ENCODE peak calls at places on chromosomes 12 and 14, in five cellular contexts. One of them, this sample, is unnamed.

GRCh38 chr12:46147144-46147543 is 121.7 kb downstream of the SLC38A1 start:
- DNase-seq in testis: no peak
- DNase-seq in left ventricle myocardium inferior: no peak
- DNase-seq in right atrium auricular region: no peak
- DNase-seq in BE2C: no peak
- DNase-seq in this sample: no peak

GRCh38 chr12:123712780-123713319 is 697 bp downstream of the ATP6V0A2 start:
- DNase-seq in testis: no peak
- DNase-seq in left ventricle myocardium inferior: no peak
- DNase-seq in right atrium auricular region: no peak
- DNase-seq in BE2C: no peak
- DNase-seq in this sample: no peak

GRCh38 chr12:53051058-53051880 is 1.4 kb downstream of the TNS2 start:
- DNase-seq in testis: peak
- DNase-seq in left ventricle myocardium inferior: peak
- DNase-seq in right atrium auricular region: peak
- DNase-seq in BE2C: no peak
- DNase-seq in this sample: no peak

GRCh38 chr12:67068773-67069450 is 200.2 kb upstream of the CAND1 start:
- DNase-seq in testis: peak
- DNase-seq in left ventricle myocardium inferior: no peak
- DNase-seq in right atrium auricular region: no peak
- DNase-seq in BE2C: peak
- DNase-seq in this sample: no peak

GRCh38 chr12:82109243-82109642 is 248.9 kb downstream of the CCDC59 start:
- DNase-seq in testis: no peak
- DNase-seq in left ventricle myocardium inferior: no peak
- DNase-seq in right atrium auricular region: no peak
- DNase-seq in BE2C: no peak
- DNase-seq in this sample: no peak

GRCh38 chr14:77123381-77124344 is 17.9 kb downstream of the ZDHHC22 start:
- DNase-seq in testis: peak
- DNase-seq in left ventricle myocardium inferior: peak
- DNase-seq in right atrium auricular region: no peak
- DNase-seq in BE2C: no peak
- DNase-seq in this sample: no peak

GRCh38 chr14:103594265-103594664 is 31.5 kb downstream of the COA8 start:
- DNase-seq in testis: peak
- DNase-seq in left ventricle myocardium inferior: peak
- DNase-seq in right atrium auricular region: no peak
- DNase-seq in BE2C: peak
- DNase-seq in this sample: no peak

GRCh38 chr12:4290011-4290790 is 16.6 kb downstream of the CCND2 start:
- DNase-seq in testis: no peak
- DNase-seq in left ventricle myocardium inferior: no peak
- DNase-seq in right atrium auricular region: no peak
- DNase-seq in BE2C: no peak
- DNase-seq in this sample: no peak

GRCh38 chr12:89504560-89505346 is 19.8 kb downstream of the GALNT4 start:
- DNase-seq in testis: no peak
- DNase-seq in left ventricle myocardium inferior: no peak
- DNase-seq in right atrium auricular region: no peak
- DNase-seq in BE2C: no peak
- DNase-seq in this sample: no peak

GRCh38 chr14:100028990-100029677 is 36.1 kb upstream of the EVL start:
- DNase-seq in testis: no peak
- DNase-seq in left ventricle myocardium inferior: no peak
- DNase-seq in right atrium auricular region: no peak
- DNase-seq in BE2C: no peak
- DNase-seq in this sample: no peak

GRCh38 chr14:91038439-91038838 is 22.0 kb downstream of the RPS6KA5 start:
- DNase-seq in testis: no peak
- DNase-seq in left ventricle myocardium inferior: no peak
- DNase-seq in right atrium auricular region: no peak
- DNase-seq in BE2C: no peak
- DNase-seq in this sample: no peak

GRCh38 chr12:6199531-6200265 is 502 bp upstream of the CD9 start:
- DNase-seq in testis: peak
- DNase-seq in left ventricle myocardium inferior: no peak
- DNase-seq in right atrium auricular region: no peak
- DNase-seq in BE2C: no peak
- DNase-seq in this sample: no peak

GRCh38 chr12:129073157-129073915 is 220.1 kb downstream of the GLT1D1 start:
- DNase-seq in testis: no peak
- DNase-seq in left ventricle myocardium inferior: no peak
- DNase-seq in right atrium auricular region: no peak
- DNase-seq in BE2C: no peak
- DNase-seq in this sample: no peak

GRCh38 chr12:50085615-50085928 is 430 bp downstream of the SMARCD1 start:
- DNase-seq in testis: no peak
- DNase-seq in left ventricle myocardium inferior: no peak
- DNase-seq in right atrium auricular region: no peak
- DNase-seq in BE2C: no peak
- DNase-seq in this sample: no peak

GRCh38 chr12:129185855-129186254 is 332.6 kb downstream of the GLT1D1 start:
- DNase-seq in testis: no peak
- DNase-seq in left ventricle myocardium inferior: no peak
- DNase-seq in right atrium auricular region: no peak
- DNase-seq in BE2C: no peak
- DNase-seq in this sample: peak

GRCh38 chr12:74449872-74450271 is 87.8 kb upstream of the ATXN7L3B start:
- DNase-seq in testis: no peak
- DNase-seq in left ventricle myocardium inferior: no peak
- DNase-seq in right atrium auricular region: no peak
- DNase-seq in BE2C: no peak
- DNase-seq in this sample: no peak

GRCh38 chr14:33030406-33030805 is 91.7 kb downstream of the NPAS3 start:
- DNase-seq in testis: no peak
- DNase-seq in left ventricle myocardium inferior: no peak
- DNase-seq in right atrium auricular region: no peak
- DNase-seq in BE2C: no peak
- DNase-seq in this sample: no peak

GRCh38 chr12:66503746-66504145 is 175.1 kb downstream of the GRIP1 start:
- DNase-seq in testis: no peak
- DNase-seq in left ventricle myocardium inferior: no peak
- DNase-seq in right atrium auricular region: no peak
- DNase-seq in BE2C: no peak
- DNase-seq in this sample: no peak

GRCh38 chr14:103518416-103519042 is 4.1 kb downstream of the CKB start:
- DNase-seq in testis: peak
- DNase-seq in left ventricle myocardium inferior: peak
- DNase-seq in right atrium auricular region: no peak
- DNase-seq in BE2C: peak
- DNase-seq in this sample: no peak

GRCh38 chr14:68633131-68633991 is 159.5 kb downstream of the ZFP36L1 start:
- DNase-seq in testis: no peak
- DNase-seq in left ventricle myocardium inferior: peak
- DNase-seq in right atrium auricular region: no peak
- DNase-seq in BE2C: no peak
- DNase-seq in this sample: peak

GRCh38 chr14:39430762-39431415 is 1.3 kb downstream of the FBXO33 start:
- DNase-seq in testis: peak
- DNase-seq in left ventricle myocardium inferior: no peak
- DNase-seq in right atrium auricular region: no peak
- DNase-seq in BE2C: no peak
- DNase-seq in this sample: no peak

GRCh38 chr14:50790568-50790967 is 40.4 kb downstream of the NIN start:
- DNase-seq in testis: no peak
- DNase-seq in left ventricle myocardium inferior: no peak
- DNase-seq in right atrium auricular region: no peak
- DNase-seq in BE2C: no peak
- DNase-seq in this sample: no peak

GRCh38 chr14:42994001-42994736 is 1387.5 kb downstream of the LRFN5 start:
- DNase-seq in testis: no peak
- DNase-seq in left ventricle myocardium inferior: no peak
- DNase-seq in right atrium auricular region: no peak
- DNase-seq in BE2C: no peak
- DNase-seq in this sample: no peak

GRCh38 chr12:41365653-41366131 is 177.6 kb downstream of the PDZRN4 start:
- DNase-seq in testis: no peak
- DNase-seq in left ventricle myocardium inferior: no peak
- DNase-seq in right atrium auricular region: no peak
- DNase-seq in BE2C: no peak
- DNase-seq in this sample: no peak

DNA sequence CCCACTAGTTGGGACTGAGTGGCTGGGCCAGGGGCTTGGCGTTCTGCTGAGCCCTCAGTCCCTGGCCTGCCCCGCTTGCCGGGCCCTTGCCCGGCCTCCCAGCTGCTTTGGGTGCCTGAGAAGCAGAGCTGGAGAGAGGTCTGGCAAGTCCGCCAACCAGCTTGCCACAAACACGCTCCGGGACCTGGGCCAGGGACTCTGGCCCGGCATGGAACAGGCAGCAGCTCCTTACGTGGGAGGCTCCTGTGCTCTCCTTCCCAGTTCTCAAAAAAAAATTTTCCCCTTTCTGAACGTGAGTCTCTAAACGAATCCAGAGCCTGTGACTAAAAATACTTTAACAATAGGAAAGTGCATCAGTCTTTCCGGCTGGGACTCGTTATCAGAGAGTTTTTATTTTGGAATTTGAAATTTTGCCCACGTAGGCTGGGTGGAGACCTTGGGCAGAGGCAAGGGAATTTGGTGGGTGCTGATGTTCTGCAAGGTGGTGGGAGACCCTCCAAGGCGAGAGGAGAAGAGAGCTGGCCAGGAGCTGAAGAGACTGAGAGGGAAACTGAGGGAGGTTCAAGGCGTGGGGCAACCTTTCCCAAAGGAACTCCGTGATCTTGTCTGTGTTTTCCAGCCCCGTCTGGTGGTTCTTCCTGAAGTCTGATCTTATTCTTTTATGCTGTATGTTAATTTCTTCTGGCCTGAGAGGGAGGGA is 6.8 kb upstream of the NR4A1 start:
- DNase-seq in testis: peak
- DNase-seq in left ventricle myocardium inferior: peak
- DNase-seq in right atrium auricular region: peak
- DNase-seq in BE2C: no peak
- DNase-seq in this sample: no peak
- H3K4me3 ChIP-seq in testis: no peak
- H3K4me3 ChIP-seq in left ventricle myocardium inferior: peak
- H3K4me3 ChIP-seq in right atrium auricular region: peak
- H3K4me3 ChIP-seq in BE2C: no peak
- H3K4me3 ChIP-seq in this sample: peak

GRCh38 chr12:22477894-22478287 is 66.5 kb downstream of the C2CD5 start:
- DNase-seq in testis: no peak
- DNase-seq in left ventricle myocardium inferior: no peak
- DNase-seq in right atrium auricular region: no peak
- DNase-seq in BE2C: no peak
- DNase-seq in this sample: no peak

GRCh38 chr12:22473212-22473611 is 71.1 kb downstream of the C2CD5 start:
- DNase-seq in testis: no peak
- DNase-seq in left ventricle myocardium inferior: no peak
- DNase-seq in right atrium auricular region: no peak
- DNase-seq in BE2C: no peak
- DNase-seq in this sample: no peak

GRCh38 chr12:22480016-22480415 is 64.3 kb downstream of the C2CD5 start:
- DNase-seq in testis: no peak
- DNase-seq in left ventricle myocardium inferior: no peak
- DNase-seq in right atrium auricular region: no peak
- DNase-seq in BE2C: no peak
- DNase-seq in this sample: no peak

GRCh38 chr12:22474970-22475720 is 69.2 kb downstream of the C2CD5 start:
- DNase-seq in testis: no peak
- DNase-seq in left ventricle myocardium inferior: no peak
- DNase-seq in right atrium auricular region: no peak
- DNase-seq in BE2C: no peak
- DNase-seq in this sample: no peak

DNA sequence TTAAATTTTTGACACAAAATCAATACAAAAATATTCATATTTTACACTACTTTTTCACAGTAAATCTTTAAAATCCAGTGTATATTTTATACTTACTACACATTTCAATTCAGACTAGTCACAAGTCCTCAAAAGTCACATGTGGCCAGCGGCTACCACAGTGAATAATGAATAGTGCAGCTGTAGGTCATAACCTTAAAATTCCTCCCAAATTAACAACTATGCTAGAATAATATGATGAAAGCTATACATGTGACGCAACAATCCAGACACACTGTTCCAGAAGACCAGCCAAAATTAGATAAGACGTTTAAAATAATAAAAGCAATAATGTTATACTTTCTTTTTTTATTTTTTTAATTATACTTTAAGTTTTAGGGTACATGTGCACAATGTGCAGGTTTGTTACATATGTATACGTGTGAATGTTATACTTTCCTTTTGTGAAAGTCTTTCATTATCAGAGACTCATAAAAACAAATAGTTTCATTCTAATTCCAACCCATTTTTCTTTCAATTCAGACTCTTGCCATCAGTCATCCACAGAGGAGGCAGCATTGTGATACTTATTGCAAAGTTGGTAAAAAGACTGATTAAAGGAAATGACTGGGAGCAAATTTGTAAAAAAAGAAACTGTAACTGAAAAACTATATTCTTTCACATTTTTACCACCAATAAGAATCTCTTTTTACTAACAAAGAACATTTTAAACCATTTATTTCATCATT is 67.0 kb downstream of the C2CD5 start:
- DNase-seq in testis: no peak
- DNase-seq in left ventricle myocardium inferior: no peak
- DNase-seq in right atrium auricular region: no peak
- DNase-seq in BE2C: no peak
- DNase-seq in this sample: no peak
- H3K4me3 ChIP-seq in testis: no peak
- H3K4me3 ChIP-seq in left ventricle myocardium inferior: no peak
- H3K4me3 ChIP-seq in right atrium auricular region: no peak
- H3K4me3 ChIP-seq in BE2C: no peak
- H3K4me3 ChIP-seq in this sample: no peak

DNA sequence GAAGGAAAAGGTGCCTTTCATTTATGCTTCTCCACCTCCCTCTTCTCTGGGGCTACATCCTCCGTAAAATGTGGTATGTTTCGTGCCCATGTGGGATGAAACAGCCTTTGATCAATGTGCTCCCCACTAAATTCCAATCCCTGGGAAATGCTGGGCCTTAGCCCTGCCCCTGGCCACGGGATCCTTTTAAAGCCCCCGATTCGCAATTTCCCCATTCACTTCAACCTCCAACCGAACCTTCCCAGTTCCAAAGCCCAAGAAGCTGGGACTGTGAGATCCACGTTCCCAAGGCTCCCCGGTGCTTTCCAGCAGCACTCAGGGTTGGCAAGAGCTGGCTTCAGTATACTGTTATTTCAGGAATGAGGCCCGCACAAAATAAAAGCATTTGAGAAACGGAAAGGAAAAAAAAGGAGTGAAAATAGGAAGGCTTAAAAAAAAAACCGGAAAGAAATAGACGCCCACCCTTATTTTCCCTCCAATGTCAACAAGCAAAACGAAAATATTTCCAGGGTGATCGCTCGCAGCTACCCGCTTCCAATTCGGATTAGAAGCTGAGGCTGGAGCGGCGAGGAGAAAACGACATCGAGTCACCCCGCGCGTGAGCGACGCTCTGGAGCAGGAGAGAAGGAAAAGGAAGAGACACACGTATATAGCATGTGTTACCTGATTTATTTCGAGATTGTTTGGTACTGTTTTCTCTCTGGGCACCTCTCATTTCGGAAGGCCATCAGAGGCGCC is 1.2 kb upstream of the FOXG1 start:
- DNase-seq in testis: no peak
- DNase-seq in left ventricle myocardium inferior: no peak
- DNase-seq in right atrium auricular region: no peak
- DNase-seq in BE2C: no peak
- DNase-seq in this sample: no peak
- H3K4me3 ChIP-seq in testis: peak
- H3K4me3 ChIP-seq in left ventricle myocardium inferior: peak
- H3K4me3 ChIP-seq in right atrium auricular region: peak
- H3K4me3 ChIP-seq in BE2C: no peak
- H3K4me3 ChIP-seq in this sample: peak

GRCh38 chr14:56918849-56919574 is 108.7 kb upstream of the OTX2 start:
- DNase-seq in testis: no peak
- DNase-seq in left ventricle myocardium inferior: no peak
- DNase-seq in right atrium auricular region: no peak
- DNase-seq in BE2C: no peak
- DNase-seq in this sample: no peak
- H3K4me3 ChIP-seq in testis: no peak
- H3K4me3 ChIP-seq in left ventricle myocardium inferior: no peak
- H3K4me3 ChIP-seq in right atrium auricular region: no peak
- H3K4me3 ChIP-seq in BE2C: no peak
- H3K4me3 ChIP-seq in this sample: no peak

This sample was measured in vagina.